ENCODE peak calls at places on chromosomes 7 and 10, in seven cellular contexts. J is ovary; L is thoracic aorta; B is CD8-positive, alpha-beta T cell; G is aorta; H is astrocyte of the spinal cord; S is fibroblast of the aortic adventitia. Z is an unnamed sample.

GRCh38 chr10:62699148-62699547 is 105.4 kb upstream of the ADO start:
- DNase-seq in G (no peak), J (no peak), B (no peak), S (no peak), H (no peak), L (no peak), Z (no peak)

GRCh38 chr7:100486753-100487446 is 3.2 kb downstream of the NYAP1 start:
- DNase-seq in H (peak; percentile 27), J (no peak), G (peak; percentile 76), S (no peak), B (no peak), L (no peak), Z (no peak)

GRCh38 chr7:72335561-72336381 is 76.4 kb downstream of the CALN1 start:
- DNase-seq in J (no peak), H (no peak), G (no peak), S (no peak), B (no peak), L (no peak), Z (no peak)

GRCh38 chr10:121378402-121378801 is 219.8 kb downstream of the FGFR2 start:
- DNase-seq in S (no peak), H (no peak), L (no peak), B (no peak), G (no peak), J (no peak), Z (no peak)

GRCh38 chr7:79778786-79779382 is 325.4 kb upstream of the MAGI2 start:
- DNase-seq in J (no peak), H (peak; percentile 89), G (no peak), B (no peak), S (peak; percentile 82), L (no peak), Z (no peak)

GRCh38 chr7:140005754-140006503 is 56.8 kb downstream of the PARP12 start:
- DNase-seq in S (peak; percentile 9), L (no peak), G (no peak), H (no peak), J (no peak), B (no peak), Z (peak; percentile 58)

GRCh38 chr7:159211540-159212182 is 67.0 kb upstream of the VIPR2 start:
- DNase-seq in B (no peak), G (no peak), H (no peak), L (no peak), S (no peak), J (no peak), Z (no peak)

GRCh38 chr7:24911213-24911603 is 68.8 kb downstream of the OSBPL3 start:
- DNase-seq in L (no peak), B (no peak), S (peak; percentile 70), J (no peak), G (no peak), H (no peak), Z (no peak)

GRCh38 chr7:47531584-47532492 is 50.1 kb downstream of the TNS3 start:
- DNase-seq in J (no peak), G (peak; percentile 64), H (no peak), B (no peak), L (no peak), S (no peak), Z (no peak)

GRCh38 chr10:120402358-120402757 is 54.7 kb upstream of the PLPP4 start:
- DNase-seq in L (no peak), G (no peak), H (no peak), S (no peak), B (no peak), J (no peak), Z (no peak)

DNA sequence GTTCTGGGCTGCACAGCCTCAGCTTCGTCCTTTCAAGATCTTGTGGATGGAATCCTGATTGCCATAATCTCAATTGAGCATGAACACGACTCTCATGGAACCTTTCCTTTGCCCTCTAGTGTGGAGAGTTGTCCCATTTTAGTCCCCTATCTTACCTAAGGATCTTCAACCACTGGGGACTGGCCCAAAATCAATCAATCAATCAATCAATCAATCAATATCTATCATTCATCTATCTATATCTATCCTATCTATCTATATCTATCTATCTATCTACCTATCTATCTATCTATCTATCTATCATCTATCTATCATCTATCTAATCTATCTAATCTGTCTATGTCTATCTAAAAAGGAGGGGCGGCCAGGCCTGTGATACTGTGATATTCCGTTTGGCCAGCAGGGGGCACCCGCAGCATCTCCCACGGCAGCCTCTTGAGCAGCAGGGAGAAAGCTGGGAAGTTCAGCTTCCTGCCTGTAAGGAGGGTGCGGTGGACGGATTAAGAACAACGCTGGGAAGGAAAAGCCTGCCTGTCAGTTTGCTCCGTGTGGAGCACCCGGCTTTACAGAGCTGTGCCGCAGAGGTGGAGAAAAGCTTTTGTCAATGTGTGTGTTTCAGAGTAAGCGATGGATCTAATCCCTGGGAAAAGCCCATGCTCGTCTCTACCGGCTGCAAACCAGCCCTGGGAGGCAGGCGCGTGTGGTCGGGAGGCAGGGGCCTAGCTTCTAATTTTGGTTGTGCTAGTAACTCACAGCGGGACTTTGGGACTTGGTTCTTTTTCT is 124.9 kb downstream of the SH2D4B start:
- DNase-seq in S (peak; percentile 80), G (peak; percentile 94), B (peak; percentile 72), J (peak; percentile 80), L (peak; percentile 53), H (peak; percentile 81), Z (peak; percentile 92)
- H3K4me3 ChIP-seq in S (peak overlapping the region; percentile 36), G (peak overlapping the region; percentile 33), B (no peak overlapping the region), J (peak overlapping the region; percentile 21), L (peak overlapping the region; percentile 60), H (peak overlapping the region; percentile 21), Z (peak overlapping the region; percentile 40)

GRCh38 chr7:45921699-45922519 is 837 bp upstream of the IGFBP3 start:
- DNase-seq in H (peak; percentile 83), L (no peak), B (no peak), G (peak; percentile 85), S (peak; percentile 78), J (peak; percentile 83), Z (peak; percentile 80)

GRCh38 chr7:45923818-45924217 is 2.7 kb upstream of the IGFBP3 start:
- DNase-seq in G (no peak), B (no peak), J (no peak), S (no peak), H (no peak), L (no peak), Z (no peak)

GRCh38 chr7:45924283-45924682 is 3.2 kb upstream of the IGFBP3 start:
- DNase-seq in J (no peak), L (no peak), H (peak; percentile 84), B (no peak), G (peak; percentile 75), S (peak; percentile 75), Z (no peak)

GRCh38 chr7:45922810-45923209 is 1.7 kb upstream of the IGFBP3 start:
- DNase-seq in L (no peak), G (no peak), B (no peak), H (no peak), J (no peak), S (no peak), Z (no peak)

DNA sequence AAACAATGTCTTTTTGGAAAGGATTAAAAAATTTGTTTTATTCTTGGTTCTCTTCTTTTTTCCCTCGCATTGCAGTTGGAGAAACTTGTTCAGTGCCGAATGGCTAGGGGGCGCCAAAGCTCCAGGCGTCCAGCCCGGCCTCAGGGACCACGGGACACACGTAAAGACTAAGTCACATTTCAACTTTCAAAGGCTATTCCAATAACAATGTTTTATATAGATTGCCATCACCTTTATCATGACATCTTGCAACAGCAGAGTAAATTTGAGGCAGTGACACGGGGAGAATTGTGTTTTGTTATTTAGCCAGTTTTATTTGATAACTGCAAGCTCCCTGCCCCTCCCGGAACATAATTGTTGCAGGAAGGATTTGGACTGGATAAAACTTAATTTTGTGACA is 2.2 kb upstream of the IGFBP3 start:
- DNase-seq in L (no peak), J (peak; percentile 81), H (peak; percentile 83), S (peak; percentile 81), B (peak; percentile 59), G (peak; percentile 94), Z (peak; percentile 88)
- H3K4me3 ChIP-seq in L (peak overlapping the region; percentile 74), J (no peak overlapping the region), H (peak overlapping the region; percentile 37), S (no peak overlapping the region), B (peak overlapping the region; percentile 48), G (peak overlapping the region; percentile 39), Z (no peak overlapping the region)

DNA sequence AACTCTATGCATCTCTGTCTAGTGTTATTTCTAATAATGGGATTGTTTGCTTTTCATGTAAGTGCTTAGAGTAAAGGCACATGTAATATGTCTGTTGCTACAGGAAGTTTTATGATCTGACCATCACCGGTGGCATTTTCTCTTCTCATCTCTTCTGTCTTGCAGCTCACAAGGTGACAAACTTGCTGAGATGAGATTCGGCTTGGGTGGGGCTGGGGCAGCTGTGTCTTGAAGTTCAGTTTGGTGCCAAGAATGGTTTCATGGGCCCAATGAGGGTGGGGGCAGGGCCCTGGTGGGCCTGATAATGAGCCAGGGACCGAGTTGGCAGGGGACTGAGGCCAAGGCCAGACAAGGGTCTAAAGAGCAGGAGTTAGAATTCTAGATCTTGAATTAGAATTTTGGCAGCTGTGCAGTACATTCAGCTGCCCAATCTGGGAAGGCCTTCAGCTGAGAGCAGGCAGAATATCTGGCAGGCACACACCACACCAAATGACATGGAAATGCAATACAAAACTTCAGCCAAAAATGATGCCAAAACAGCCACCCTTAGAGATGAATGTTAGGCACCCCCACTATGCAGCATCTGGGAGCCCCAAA is 1.4 kb upstream of the JAZF1 start:
- DNase-seq in S (no peak), G (no peak), B (no peak), J (peak; percentile 31), H (no peak), L (no peak), Z (no peak)
- H3K4me3 ChIP-seq in S (no peak overlapping the region), G (no peak overlapping the region), B (no peak overlapping the region), J (no peak overlapping the region), H (no peak overlapping the region), L (no peak overlapping the region), Z (no peak overlapping the region)

GRCh38 chr7:8442814-8443304 is 9.4 kb downstream of the NXPH1 start:
- DNase-seq in L (no peak), G (no peak), J (peak; percentile 33), B (peak; percentile 44), S (peak; percentile 7), H (peak; percentile 49), Z (peak; percentile 78)

GRCh38 chr7:8441602-8442294 is 8.3 kb downstream of the NXPH1 start:
- DNase-seq in G (no peak), J (no peak), B (no peak), L (no peak), S (no peak), H (no peak), Z (no peak)

GRCh38 chr7:8441106-8441590 is 7.7 kb downstream of the NXPH1 start:
- DNase-seq in L (no peak), S (no peak), B (no peak), H (no peak), J (no peak), G (no peak), Z (no peak)

GRCh38 chr7:8442295-8442813 is 8.9 kb downstream of the NXPH1 start:
- DNase-seq in G (no peak), B (no peak), S (no peak), J (no peak), H (no peak), L (no peak), Z (no peak)

DNA sequence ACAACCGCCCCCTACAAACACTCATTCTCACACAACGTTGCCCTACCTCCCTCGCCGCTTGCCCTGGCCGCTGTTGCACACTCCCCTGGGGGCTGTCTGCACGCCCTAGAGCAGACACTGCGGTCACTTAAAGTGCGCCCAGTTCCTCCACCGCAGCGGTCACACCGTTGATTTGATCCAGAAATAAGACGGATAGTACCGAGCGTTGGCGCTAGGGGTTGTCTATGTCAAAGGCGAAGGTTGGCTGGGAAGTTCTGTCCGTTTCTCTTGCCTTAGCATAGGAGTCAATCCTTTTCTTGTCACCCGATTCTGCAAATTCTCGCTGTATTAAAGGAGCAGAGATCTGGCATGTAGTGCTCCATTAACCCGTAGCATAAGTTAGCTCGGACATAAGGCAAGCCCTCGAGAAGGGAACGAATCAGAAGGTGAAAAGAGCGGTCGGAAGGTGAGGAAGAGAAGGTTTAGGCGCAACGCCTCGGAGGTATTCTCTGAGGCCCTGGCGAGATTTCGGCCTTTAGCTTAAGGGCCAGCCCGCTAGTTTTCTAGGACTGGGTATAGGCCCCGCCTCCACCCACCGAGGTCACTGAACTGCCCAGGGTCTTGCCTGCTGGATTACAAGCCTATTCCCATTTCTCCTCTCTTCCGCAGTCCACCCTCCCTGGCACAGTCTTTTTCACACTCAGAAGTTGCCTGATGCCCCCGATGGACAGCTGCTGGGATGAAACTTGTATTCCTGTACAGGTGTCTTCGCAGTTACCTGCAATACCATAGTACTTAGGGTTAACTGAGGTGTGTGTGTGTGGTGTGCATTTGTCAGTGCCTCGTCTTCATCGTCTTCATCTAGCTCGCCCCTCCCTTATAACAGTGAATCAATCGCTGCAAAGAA is 10.7 kb downstream of the NXPH1 start:
- DNase-seq in S (no peak), G (no peak), L (no peak), H (no peak), J (no peak), B (no peak), Z (peak; percentile 68)
- H3K4me3 ChIP-seq in S (no peak overlapping the region), G (no peak overlapping the region), L (no peak overlapping the region), H (no peak overlapping the region), J (no peak overlapping the region), B (no peak overlapping the region), Z (no peak overlapping the region)